ENCODE peak calls at places on chromosome 11, in seven cellular contexts. One of them, this sample, is unnamed.

GRCh38 chr11:70786021-70786665 is 387.8 kb downstream of the CTTN start:
- DNase-seq in mammary epithelial cell: no peak
- DNase-seq in GM23248: no peak
- DNase-seq in heart left ventricle: no peak
- DNase-seq in stomach: no peak
- DNase-seq in ovary: no peak
- DNase-seq in heart right ventricle: no peak
- DNase-seq in this sample: no peak

GRCh38 chr11:86456075-86456939 is 81.6 kb downstream of the CCDC81 start:
- DNase-seq in mammary epithelial cell: peak; percentile 64
- DNase-seq in GM23248: peak; percentile 87
- DNase-seq in heart left ventricle: peak; percentile 85
- DNase-seq in stomach: peak; percentile 87
- DNase-seq in ovary: peak; percentile 92
- DNase-seq in heart right ventricle: peak; percentile 76
- DNase-seq in this sample: peak; percentile 94

GRCh38 chr11:15327786-15328231 is 213.1 kb downstream of the INSC start:
- DNase-seq in mammary epithelial cell: peak; percentile 27
- DNase-seq in GM23248: peak; percentile 35
- DNase-seq in heart left ventricle: peak; percentile 58
- DNase-seq in stomach: peak; percentile 59
- DNase-seq in ovary: peak; percentile 36
- DNase-seq in heart right ventricle: peak; percentile 25
- DNase-seq in this sample: peak; percentile 62

GRCh38 chr11:70854201-70854600 is 398.2 kb downstream of the SHANK2 start:
- DNase-seq in mammary epithelial cell: no peak
- DNase-seq in GM23248: no peak
- DNase-seq in heart left ventricle: no peak
- DNase-seq in stomach: no peak
- DNase-seq in ovary: no peak
- DNase-seq in heart right ventricle: no peak
- DNase-seq in this sample: no peak

GRCh38 chr11:8258289-8258688 is 5.4 kb downstream of the LMO1 start:
- DNase-seq in mammary epithelial cell: no peak
- DNase-seq in GM23248: peak; percentile 30
- DNase-seq in heart left ventricle: peak; percentile 53
- DNase-seq in stomach: peak; percentile 11
- DNase-seq in ovary: no peak
- DNase-seq in heart right ventricle: no peak
- DNase-seq in this sample: no peak

GRCh38 chr11:130359419-130359818 is 44.7 kb upstream of the ZBTB44 start:
- DNase-seq in mammary epithelial cell: no peak
- DNase-seq in GM23248: no peak
- DNase-seq in heart left ventricle: no peak
- DNase-seq in stomach: no peak
- DNase-seq in ovary: no peak
- DNase-seq in heart right ventricle: no peak
- DNase-seq in this sample: no peak

GRCh38 chr11:92149996-92150395 is 74.6 kb upstream of the FAT3 start:
- DNase-seq in mammary epithelial cell: no peak
- DNase-seq in GM23248: peak; percentile 4
- DNase-seq in heart left ventricle: no peak
- DNase-seq in stomach: no peak
- DNase-seq in ovary: no peak
- DNase-seq in heart right ventricle: no peak
- DNase-seq in this sample: no peak

GRCh38 chr11:114141863-114142590 is 82.5 kb downstream of the ZBTB16 start:
- DNase-seq in mammary epithelial cell: no peak
- DNase-seq in GM23248: no peak
- DNase-seq in heart left ventricle: no peak
- DNase-seq in stomach: no peak
- DNase-seq in ovary: no peak
- DNase-seq in heart right ventricle: no peak
- DNase-seq in this sample: no peak

GRCh38 chr11:23973244-23973643 is 523.6 kb upstream of the LUZP2 start:
- DNase-seq in mammary epithelial cell: no peak
- DNase-seq in GM23248: no peak
- DNase-seq in heart left ventricle: no peak
- DNase-seq in stomach: no peak
- DNase-seq in ovary: no peak
- DNase-seq in heart right ventricle: no peak
- DNase-seq in this sample: no peak

GRCh38 chr11:105130189-105130813 is 9.3 kb downstream of the CARD18 start:
- DNase-seq in mammary epithelial cell: peak; percentile 51
- DNase-seq in GM23248: no peak
- DNase-seq in heart left ventricle: no peak
- DNase-seq in stomach: no peak
- DNase-seq in ovary: no peak
- DNase-seq in heart right ventricle: no peak
- DNase-seq in this sample: no peak

GRCh38 chr11:99803501-99803900 is 782.8 kb downstream of the CNTN5 start:
- DNase-seq in mammary epithelial cell: no peak
- DNase-seq in GM23248: no peak
- DNase-seq in heart left ventricle: no peak
- DNase-seq in stomach: no peak
- DNase-seq in ovary: no peak
- DNase-seq in heart right ventricle: no peak
- DNase-seq in this sample: no peak

GRCh38 chr11:10528121-10528520 is 12.9 kb downstream of the RNF141 start:
- DNase-seq in mammary epithelial cell: no peak
- DNase-seq in GM23248: no peak
- DNase-seq in heart left ventricle: no peak
- DNase-seq in stomach: no peak
- DNase-seq in ovary: no peak
- DNase-seq in heart right ventricle: no peak
- DNase-seq in this sample: peak; percentile 48

GRCh38 chr11:16786131-16786530 is 47.7 kb downstream of the C11orf58 start:
- DNase-seq in mammary epithelial cell: no peak
- DNase-seq in GM23248: no peak
- DNase-seq in heart left ventricle: no peak
- DNase-seq in stomach: no peak
- DNase-seq in ovary: no peak
- DNase-seq in heart right ventricle: no peak
- DNase-seq in this sample: no peak

GRCh38 chr11:6604081-6604626 is 580 bp downstream of the ILK start:
- DNase-seq in mammary epithelial cell: peak; percentile 46
- DNase-seq in GM23248: peak; percentile 82
- DNase-seq in heart left ventricle: peak; percentile 67
- DNase-seq in stomach: peak; percentile 45
- DNase-seq in ovary: peak; percentile 54
- DNase-seq in heart right ventricle: no peak
- DNase-seq in this sample: peak; percentile 81

GRCh38 chr11:10526974-10527918 is 13.7 kb downstream of the RNF141 start:
- DNase-seq in mammary epithelial cell: peak; percentile 69
- DNase-seq in GM23248: peak; percentile 44
- DNase-seq in heart left ventricle: no peak
- DNase-seq in stomach: no peak
- DNase-seq in ovary: no peak
- DNase-seq in heart right ventricle: no peak
- DNase-seq in this sample: peak; percentile 64

GRCh38 chr11:10488121-10488580 is 33.1 kb downstream of the AMPD3 start:
- DNase-seq in mammary epithelial cell: peak; percentile 84
- DNase-seq in GM23248: no peak
- DNase-seq in heart left ventricle: no peak
- DNase-seq in stomach: peak; percentile 45
- DNase-seq in ovary: peak; percentile 8
- DNase-seq in heart right ventricle: no peak
- DNase-seq in this sample: no peak

GRCh38 chr11:73944085-73944484 is 6.7 kb upstream of the DNAJB13 start:
- DNase-seq in mammary epithelial cell: no peak
- DNase-seq in GM23248: no peak
- DNase-seq in heart left ventricle: no peak
- DNase-seq in stomach: no peak
- DNase-seq in ovary: no peak
- DNase-seq in heart right ventricle: no peak
- DNase-seq in this sample: no peak

GRCh38 chr11:13972033-13972910 is 9.7 kb downstream of the SPON1 start:
- DNase-seq in mammary epithelial cell: no peak
- DNase-seq in GM23248: peak; percentile 42
- DNase-seq in heart left ventricle: no peak
- DNase-seq in stomach: no peak
- DNase-seq in ovary: peak; percentile 26
- DNase-seq in heart right ventricle: no peak
- DNase-seq in this sample: peak; percentile 27

GRCh38 chr11:35083181-35084061 is 55.5 kb upstream of the CD44 start:
- DNase-seq in mammary epithelial cell: peak; percentile 91
- DNase-seq in GM23248: peak; percentile 99
- DNase-seq in heart left ventricle: peak; percentile 42
- DNase-seq in stomach: peak; percentile 40
- DNase-seq in ovary: peak; percentile 55
- DNase-seq in heart right ventricle: peak; percentile 33
- DNase-seq in this sample: peak; percentile 95

GRCh38 chr11:67114275-67114896 is 4.7 kb upstream of the KDM2A start:
- DNase-seq in mammary epithelial cell: no peak
- DNase-seq in GM23248: no peak
- DNase-seq in heart left ventricle: no peak
- DNase-seq in stomach: no peak
- DNase-seq in ovary: no peak
- DNase-seq in heart right ventricle: no peak
- DNase-seq in this sample: no peak

GRCh38 chr11:67117667-67118058 is 1.4 kb upstream of the KDM2A start:
- DNase-seq in mammary epithelial cell: no peak
- DNase-seq in GM23248: peak; percentile 31
- DNase-seq in heart left ventricle: peak; percentile 21
- DNase-seq in stomach: no peak
- DNase-seq in ovary: peak; percentile 41
- DNase-seq in heart right ventricle: peak; percentile 48
- DNase-seq in this sample: no peak

GRCh38 chr11:67117176-67117575 is 1.9 kb upstream of the KDM2A start:
- DNase-seq in mammary epithelial cell: no peak
- DNase-seq in GM23248: no peak
- DNase-seq in heart left ventricle: no peak
- DNase-seq in stomach: no peak
- DNase-seq in ovary: no peak
- DNase-seq in heart right ventricle: no peak
- DNase-seq in this sample: no peak

GRCh38 chr11:67111261-67111660 is 7.8 kb upstream of the KDM2A start:
- DNase-seq in mammary epithelial cell: no peak
- DNase-seq in GM23248: peak; percentile 38
- DNase-seq in heart left ventricle: no peak
- DNase-seq in stomach: no peak
- DNase-seq in ovary: no peak
- DNase-seq in heart right ventricle: no peak
- DNase-seq in this sample: peak; percentile 60

GRCh38 chr11:67113231-67113721 is 5.8 kb upstream of the KDM2A start:
- DNase-seq in mammary epithelial cell: no peak
- DNase-seq in GM23248: no peak
- DNase-seq in heart left ventricle: no peak
- DNase-seq in stomach: no peak
- DNase-seq in ovary: no peak
- DNase-seq in heart right ventricle: no peak
- DNase-seq in this sample: no peak
- H3K4me3 ChIP-seq in mammary epithelial cell: no peak overlapping the region
- H3K4me3 ChIP-seq in GM23248: no peak overlapping the region
- H3K4me3 ChIP-seq in heart left ventricle: no peak overlapping the region
- H3K4me3 ChIP-seq in stomach: no peak overlapping the region
- H3K4me3 ChIP-seq in ovary: no peak overlapping the region
- H3K4me3 ChIP-seq in heart right ventricle: no peak overlapping the region
- H3K4me3 ChIP-seq in this sample: no peak overlapping the region

GRCh38 chr11:20159680-20160381 is 444 bp downstream of the DBX1 start:
- DNase-seq in mammary epithelial cell: no peak
- DNase-seq in GM23248: no peak
- DNase-seq in heart left ventricle: no peak
- DNase-seq in stomach: no peak
- DNase-seq in ovary: no peak
- DNase-seq in heart right ventricle: no peak
- DNase-seq in this sample: no peak
- H3K27me3 ChIP-seq in mammary epithelial cell: peaks cover 88% of the 10 kb centered on the region
- H3K27me3 ChIP-seq in GM23248: peaks cover 99% of the 10 kb centered on the region
- H3K27me3 ChIP-seq in heart left ventricle: peaks cover 92% of the 10 kb centered on the region
- H3K27me3 ChIP-seq in stomach: peaks cover 45% of the 10 kb centered on the region
- H3K27me3 ChIP-seq in ovary: no peaks in the 10 kb centered on the region
- H3K27me3 ChIP-seq in heart right ventricle: peaks cover 99% of the 10 kb centered on the region
- H3K27me3 ChIP-seq in this sample: peaks cover 82% of the 10 kb centered on the region

DNA sequence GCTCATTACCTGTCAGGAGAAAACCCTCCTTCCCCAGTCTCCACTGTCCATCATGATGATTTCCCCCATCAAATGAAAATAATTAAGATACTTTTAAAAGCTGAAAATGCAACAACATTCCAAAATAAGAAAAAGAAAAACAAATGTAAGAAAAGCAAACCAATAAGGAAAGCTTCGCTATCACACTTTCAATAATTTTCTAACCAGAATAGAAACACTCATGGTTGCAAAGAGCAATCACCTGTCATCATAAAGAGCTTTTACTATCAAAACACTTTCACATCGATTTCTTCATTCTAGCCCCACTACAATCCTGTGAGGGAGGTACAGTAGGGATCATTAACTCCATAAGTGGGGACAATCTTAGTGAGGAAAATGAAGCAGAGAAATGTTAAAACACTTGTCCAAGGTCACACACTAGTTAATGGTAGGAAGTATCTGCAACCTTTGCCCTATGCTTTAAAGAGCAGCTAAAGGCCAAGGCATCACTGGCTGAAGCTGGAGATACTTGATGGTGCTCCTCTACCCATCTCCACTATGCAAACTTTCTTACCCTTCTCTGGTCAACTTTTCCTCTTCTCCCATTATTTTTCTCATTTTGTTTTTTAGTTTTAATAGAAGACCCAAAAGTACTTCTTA is 2.6 kb downstream of the RBM4B start:
- DNase-seq in mammary epithelial cell: no peak
- DNase-seq in GM23248: no peak
- DNase-seq in heart left ventricle: no peak
- DNase-seq in stomach: no peak
- DNase-seq in ovary: no peak
- DNase-seq in heart right ventricle: no peak
- DNase-seq in this sample: no peak
- H3K4me3 ChIP-seq in mammary epithelial cell: no peak overlapping the region
- H3K4me3 ChIP-seq in GM23248: peak overlapping the region; percentile 78
- H3K4me3 ChIP-seq in heart left ventricle: peak overlapping the region; percentile 13
- H3K4me3 ChIP-seq in stomach: no peak overlapping the region
- H3K4me3 ChIP-seq in ovary: no peak overlapping the region
- H3K4me3 ChIP-seq in heart right ventricle: no peak overlapping the region
- H3K4me3 ChIP-seq in this sample: no peak overlapping the region

GRCh38 chr11:2261436-2262230 is 8.8 kb downstream of the ASCL2 start:
- DNase-seq in mammary epithelial cell: no peak
- DNase-seq in GM23248: no peak
- DNase-seq in heart left ventricle: no peak
- DNase-seq in stomach: no peak
- DNase-seq in ovary: no peak
- DNase-seq in heart right ventricle: no peak
- DNase-seq in this sample: no peak

GRCh38 chr11:2260491-2261364 is 9.7 kb downstream of the ASCL2 start:
- DNase-seq in mammary epithelial cell: no peak
- DNase-seq in GM23248: no peak
- DNase-seq in heart left ventricle: no peak
- DNase-seq in stomach: peak; percentile 21
- DNase-seq in ovary: no peak
- DNase-seq in heart right ventricle: no peak
- DNase-seq in this sample: no peak

GRCh38 chr11:2263012-2263565 is 7.3 kb downstream of the ASCL2 start:
- DNase-seq in mammary epithelial cell: no peak
- DNase-seq in GM23248: no peak
- DNase-seq in heart left ventricle: no peak
- DNase-seq in stomach: no peak
- DNase-seq in ovary: no peak
- DNase-seq in heart right ventricle: no peak
- DNase-seq in this sample: no peak

GRCh38 chr11:2263724-2264360 is 6.5 kb downstream of the ASCL2 start:
- DNase-seq in mammary epithelial cell: no peak
- DNase-seq in GM23248: no peak
- DNase-seq in heart left ventricle: no peak
- DNase-seq in stomach: no peak
- DNase-seq in ovary: no peak
- DNase-seq in heart right ventricle: no peak
- DNase-seq in this sample: no peak

GRCh38 chr11:2262301-2263011 is 7.9 kb downstream of the ASCL2 start:
- DNase-seq in mammary epithelial cell: no peak
- DNase-seq in GM23248: no peak
- DNase-seq in heart left ventricle: no peak
- DNase-seq in stomach: no peak
- DNase-seq in ovary: no peak
- DNase-seq in heart right ventricle: no peak
- DNase-seq in this sample: no peak
- H3K27me3 ChIP-seq in mammary epithelial cell: no peaks in the 10 kb centered on the region
- H3K27me3 ChIP-seq in GM23248: peaks cover 7% of the 10 kb centered on the region
- H3K27me3 ChIP-seq in heart left ventricle: peaks cover under 1% of the 10 kb centered on the region
- H3K27me3 ChIP-seq in stomach: no peaks in the 10 kb centered on the region
- H3K27me3 ChIP-seq in ovary: no peaks in the 10 kb centered on the region
- H3K27me3 ChIP-seq in heart right ventricle: peaks cover 6% of the 10 kb centered on the region
- H3K27me3 ChIP-seq in this sample: peaks cover 25% of the 10 kb centered on the region

This sample was measured in adipocyte.